ENCODE peak calls at places on chromosomes 2 and 18, in four cellular contexts. One of them, this sample, is unnamed.

GRCh38 chr2:149544692-149545091 is 42.9 kb downstream of the MMADHC start:
- DNase-seq in esophagus squamous epithelium: no peak
- DNase-seq in lung: no peak
- DNase-seq in right lobe of liver: no peak
- DNase-seq in this sample: no peak

GRCh38 chr2:51219468-51219867 is 187.5 kb upstream of the NRXN1 start:
- DNase-seq in right lobe of liver: no peak
- DNase-seq in esophagus squamous epithelium: no peak
- DNase-seq in lung: no peak
- DNase-seq in this sample: peak; percentile 40

GRCh38 chr18:42028232-42028832 is 73.3 kb downstream of the PIK3C3 start:
- DNase-seq in esophagus squamous epithelium: no peak
- DNase-seq in lung: no peak
- DNase-seq in right lobe of liver: no peak
- DNase-seq in this sample: peak; percentile 56

GRCh38 chr2:53131416-53131815 is 636.2 kb upstream of the CHAC2 start:
- DNase-seq in right lobe of liver: no peak
- DNase-seq in lung: no peak
- DNase-seq in esophagus squamous epithelium: no peak
- DNase-seq in this sample: peak; percentile 78

GRCh38 chr18:68233043-68233442 is 481.9 kb downstream of the TMX3 start:
- DNase-seq in esophagus squamous epithelium: no peak
- DNase-seq in right lobe of liver: no peak
- DNase-seq in lung: no peak
- DNase-seq in this sample: no peak

GRCh38 chr18:30682667-30683066 is 359.9 kb downstream of the DSC3 start:
- DNase-seq in right lobe of liver: no peak
- DNase-seq in lung: no peak
- DNase-seq in esophagus squamous epithelium: no peak
- DNase-seq in this sample: no peak

GRCh38 chr18:45930953-45931352 is 36.2 kb downstream of the EPG5 start:
- DNase-seq in esophagus squamous epithelium: no peak
- DNase-seq in lung: no peak
- DNase-seq in right lobe of liver: no peak
- DNase-seq in this sample: no peak

GRCh38 chr18:45954070-45954712 is 12.9 kb downstream of the EPG5 start:
- DNase-seq in esophagus squamous epithelium: no peak
- DNase-seq in right lobe of liver: no peak
- DNase-seq in lung: no peak
- DNase-seq in this sample: peak; percentile 95

GRCh38 chr18:22494771-22495170 is 77.1 kb upstream of the CTAGE1 start:
- DNase-seq in esophagus squamous epithelium: no peak
- DNase-seq in right lobe of liver: no peak
- DNase-seq in lung: no peak
- DNase-seq in this sample: peak; percentile 86

GRCh38 chr18:5295231-5295920 is at the start of gene ZBTB14:
- DNase-seq in lung: peak; percentile 46
- DNase-seq in right lobe of liver: peak; percentile 78
- DNase-seq in esophagus squamous epithelium: no peak
- DNase-seq in this sample: no peak

GRCh38 chr2:178008636-178009289 is 63.8 kb downstream of the PDE11A start:
- DNase-seq in right lobe of liver: no peak
- DNase-seq in lung: no peak
- DNase-seq in esophagus squamous epithelium: no peak
- DNase-seq in this sample: peak; percentile 42

GRCh38 chr2:225100856-225101294 is 58.6 kb upstream of the DOCK10 start:
- DNase-seq in right lobe of liver: no peak
- DNase-seq in lung: no peak
- DNase-seq in esophagus squamous epithelium: no peak
- DNase-seq in this sample: peak; percentile 97

GRCh38 chr2:241017228-241017940 is 19.0 kb downstream of the SNED1 start:
- DNase-seq in esophagus squamous epithelium: no peak
- DNase-seq in lung: no peak
- DNase-seq in right lobe of liver: no peak
- DNase-seq in this sample: no peak

GRCh38 chr2:200667397-200667796 is 81.6 kb downstream of the AOX1 start:
- DNase-seq in lung: no peak
- DNase-seq in right lobe of liver: no peak
- DNase-seq in esophagus squamous epithelium: no peak
- DNase-seq in this sample: no peak

GRCh38 chr2:228602277-228602676 is 420.8 kb upstream of the SPHKAP start:
- DNase-seq in lung: no peak
- DNase-seq in right lobe of liver: no peak
- DNase-seq in esophagus squamous epithelium: no peak
- DNase-seq in this sample: no peak

GRCh38 chr2:61854435-61855177 is 746 bp upstream of the FAM161A start:
- DNase-seq in lung: peak; percentile 93
- DNase-seq in esophagus squamous epithelium: peak; percentile 67
- DNase-seq in right lobe of liver: peak; percentile 85
- DNase-seq in this sample: peak; percentile 99
- TF ChIP-seq CTCF in lung: no peak
- TF ChIP-seq CTCF in esophagus squamous epithelium: no peak
- TF ChIP-seq CTCF in right lobe of liver: no peak
- TF ChIP-seq CTCF in this sample: no peak

GRCh38 chr2:27497288-27497627 is 619 bp downstream of the GCKR start:
- DNase-seq in lung: no peak
- DNase-seq in right lobe of liver: no peak
- DNase-seq in esophagus squamous epithelium: no peak
- DNase-seq in this sample: no peak
- H3K4me3 ChIP-seq in lung: no peak overlapping the region
- H3K4me3 ChIP-seq in right lobe of liver: peak overlapping the region; percentile 64
- H3K4me3 ChIP-seq in esophagus squamous epithelium: no peak overlapping the region
- H3K4me3 ChIP-seq in this sample: no peak overlapping the region

DNA sequence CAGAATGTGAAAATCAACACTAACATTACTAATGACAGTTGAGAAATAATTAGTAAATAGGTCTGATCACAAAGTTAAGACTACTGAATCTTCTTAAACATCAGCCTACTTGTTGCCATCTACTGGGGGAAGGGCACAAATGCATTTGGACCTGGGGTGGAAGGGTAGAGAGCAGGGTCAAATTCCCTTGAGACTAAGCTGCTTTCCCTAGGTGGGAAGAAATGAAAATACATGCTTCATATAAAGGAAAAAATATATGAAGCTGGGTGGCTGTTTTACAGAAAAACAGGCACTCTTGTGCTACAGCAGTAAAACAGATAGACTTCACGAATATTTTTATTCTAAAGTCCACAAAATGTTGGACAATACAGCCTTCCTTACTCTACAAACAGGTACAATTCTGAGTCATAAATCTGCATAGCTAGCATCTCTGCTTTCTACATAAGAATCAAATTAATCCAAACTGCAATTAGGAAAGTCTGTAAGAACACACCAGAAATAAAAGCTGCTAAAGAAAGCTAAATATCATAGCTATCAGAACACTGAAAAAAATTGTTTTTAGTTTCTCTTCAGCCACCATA is 10.9 kb downstream of the TRIP12 start:
- DNase-seq in esophagus squamous epithelium: no peak
- DNase-seq in lung: no peak
- DNase-seq in right lobe of liver: no peak
- DNase-seq in this sample: peak; percentile 38
- TF ChIP-seq CTCF in esophagus squamous epithelium: peak; percentile 16
- TF ChIP-seq CTCF in lung: peak; percentile 26
- TF ChIP-seq CTCF in right lobe of liver: peak; percentile 44
- TF ChIP-seq CTCF in this sample: no peak

GRCh38 chr2:127681976-127682857 is 6.9 kb upstream of the LIMS2 start:
- DNase-seq in esophagus squamous epithelium: no peak
- DNase-seq in right lobe of liver: no peak
- DNase-seq in lung: no peak
- DNase-seq in this sample: no peak

GRCh38 chr2:127681288-127681771 is 6.0 kb upstream of the LIMS2 start:
- DNase-seq in lung: peak; percentile 26
- DNase-seq in right lobe of liver: no peak
- DNase-seq in esophagus squamous epithelium: no peak
- DNase-seq in this sample: peak; percentile 46

GRCh38 chr2:127679680-127680361 is 4.5 kb upstream of the LIMS2 start:
- DNase-seq in esophagus squamous epithelium: no peak
- DNase-seq in right lobe of liver: no peak
- DNase-seq in lung: no peak
- DNase-seq in this sample: no peak

GRCh38 chr2:127678991-127679390 is 3.7 kb upstream of the LIMS2 start:
- DNase-seq in right lobe of liver: no peak
- DNase-seq in esophagus squamous epithelium: no peak
- DNase-seq in lung: no peak
- DNase-seq in this sample: no peak

DNA sequence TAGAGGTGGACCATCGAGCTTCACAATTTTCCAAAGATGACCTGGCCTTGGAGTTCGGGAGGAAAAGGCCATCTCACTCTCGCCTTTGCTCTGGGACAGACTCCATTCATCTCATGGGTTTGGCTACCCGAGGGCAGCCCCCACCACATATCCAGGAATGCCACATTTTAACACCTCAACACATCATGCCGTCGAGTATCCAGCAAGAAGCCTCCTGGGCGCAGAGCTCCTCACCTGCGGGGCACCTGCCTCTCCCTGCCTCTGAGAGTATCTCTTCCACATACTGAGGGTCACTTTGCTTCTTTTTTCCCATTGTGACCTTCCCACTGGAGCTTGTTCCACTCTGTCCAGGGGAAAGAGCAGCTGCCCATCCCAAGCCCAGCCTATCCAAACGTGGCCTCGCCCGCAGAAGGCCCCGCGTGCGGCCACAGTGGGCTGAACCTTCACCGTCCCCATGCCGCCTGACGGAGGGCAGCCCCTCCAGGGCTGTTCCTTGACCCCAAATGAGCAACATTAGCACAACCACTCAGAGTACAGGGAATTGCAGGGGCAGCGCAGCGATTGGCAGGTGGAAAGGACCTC is 5.5 kb upstream of the LIMS2 start:
- DNase-seq in esophagus squamous epithelium: no peak
- DNase-seq in lung: no peak
- DNase-seq in right lobe of liver: no peak
- DNase-seq in this sample: no peak
- H3K4me3 ChIP-seq in esophagus squamous epithelium: peak overlapping the region; percentile 50
- H3K4me3 ChIP-seq in lung: peak overlapping the region; percentile 4
- H3K4me3 ChIP-seq in right lobe of liver: no peak overlapping the region
- H3K4me3 ChIP-seq in this sample: no peak overlapping the region

GRCh38 chr2:150599889-150600288 is 112.4 kb upstream of the RND3 start:
- DNase-seq in right lobe of liver: no peak
- DNase-seq in lung: no peak
- DNase-seq in esophagus squamous epithelium: no peak
- DNase-seq in this sample: no peak
- TF ChIP-seq CTCF in right lobe of liver: no peak
- TF ChIP-seq CTCF in lung: no peak
- TF ChIP-seq CTCF in esophagus squamous epithelium: no peak
- TF ChIP-seq CTCF in this sample: peak; percentile 14

DNA sequence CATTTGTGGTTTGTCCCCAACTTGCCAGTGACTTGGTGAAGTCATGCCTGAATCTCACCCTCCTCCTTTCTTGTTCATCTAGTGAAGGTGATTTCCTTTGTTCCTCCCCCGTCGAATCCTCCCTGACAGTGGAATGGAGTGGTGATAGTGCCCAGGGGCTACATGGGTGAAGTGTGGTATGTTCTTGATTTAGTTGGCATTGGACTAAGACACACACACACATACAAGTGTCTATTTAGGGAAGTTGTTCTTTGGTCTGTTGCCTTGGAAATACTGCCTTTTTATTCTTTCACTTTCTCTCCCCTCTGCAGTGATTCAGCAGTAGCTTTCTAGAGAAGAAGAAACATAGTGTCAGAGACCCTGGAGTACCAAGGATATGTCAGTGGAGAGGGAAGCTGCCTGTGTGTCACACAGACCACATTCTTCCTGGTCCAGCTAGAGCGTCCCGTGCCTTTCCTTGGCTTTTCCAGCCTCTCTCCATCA is 10.9 kb downstream of the INPP4A start:
- DNase-seq in esophagus squamous epithelium: no peak
- DNase-seq in right lobe of liver: no peak
- DNase-seq in lung: peak; percentile 26
- DNase-seq in this sample: peak; percentile 27
- H3K4me3 ChIP-seq in esophagus squamous epithelium: no peak overlapping the region
- H3K4me3 ChIP-seq in right lobe of liver: no peak overlapping the region
- H3K4me3 ChIP-seq in lung: no peak overlapping the region
- H3K4me3 ChIP-seq in this sample: no peak overlapping the region

GRCh38 chr2:75157435-75157834 is 41.9 kb downstream of the TACR1 start:
- DNase-seq in right lobe of liver: no peak
- DNase-seq in esophagus squamous epithelium: no peak
- DNase-seq in lung: no peak
- DNase-seq in this sample: peak; percentile 35
- TF ChIP-seq CTCF in right lobe of liver: peak; percentile 11
- TF ChIP-seq CTCF in esophagus squamous epithelium: no peak
- TF ChIP-seq CTCF in lung: no peak
- TF ChIP-seq CTCF in this sample: peak; percentile 9

DNA sequence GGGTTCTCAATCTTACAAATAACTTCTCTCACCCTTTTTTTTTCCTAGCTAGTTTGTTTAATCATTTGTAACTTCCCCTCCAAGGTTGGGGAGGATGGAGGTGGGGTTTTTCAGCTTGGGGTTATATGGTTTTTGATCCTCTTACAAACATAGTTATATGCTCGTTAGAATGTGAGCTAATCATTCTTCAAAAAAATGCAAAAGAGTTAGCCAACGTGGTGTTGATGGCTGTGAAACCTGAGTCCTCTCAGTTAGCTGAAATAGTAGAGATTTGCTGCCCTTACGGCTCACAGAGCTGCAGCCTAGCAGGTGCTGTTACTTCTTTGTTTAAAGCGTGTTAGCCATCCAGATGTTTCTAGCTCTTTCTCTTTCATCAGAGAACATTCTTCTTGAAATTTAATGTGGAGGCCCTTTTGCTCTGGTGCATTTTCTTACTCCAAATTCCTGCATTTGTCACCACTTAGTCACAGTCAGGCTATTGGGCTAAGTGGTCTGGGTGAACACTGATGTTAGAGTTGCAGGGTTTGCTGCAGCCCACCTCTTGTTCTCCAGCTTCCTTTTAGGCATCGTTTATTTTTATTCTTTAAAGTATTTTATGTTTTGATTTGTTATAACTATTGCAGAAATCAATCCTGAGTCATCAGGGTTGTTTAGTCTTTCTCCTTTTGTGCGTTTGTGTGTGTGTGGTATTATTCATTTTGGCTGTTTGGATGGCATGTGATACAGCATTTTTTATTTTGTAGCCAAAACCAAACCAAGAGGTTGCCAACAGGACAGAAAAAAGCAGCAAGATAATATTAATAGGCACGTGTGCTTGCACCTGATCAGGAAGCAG is 41.1 kb downstream of the LIMS1 start:
- DNase-seq in right lobe of liver: no peak
- DNase-seq in lung: no peak
- DNase-seq in esophagus squamous epithelium: no peak
- DNase-seq in this sample: peak; percentile 42
- H3K4me3 ChIP-seq in right lobe of liver: no peak overlapping the region
- H3K4me3 ChIP-seq in lung: no peak overlapping the region
- H3K4me3 ChIP-seq in esophagus squamous epithelium: no peak overlapping the region
- H3K4me3 ChIP-seq in this sample: no peak overlapping the region

This sample was measured in cardiac fibroblast.